ENCODE peak calls at places on chromosomes 12 and 14, in five cellular contexts. D is NCI-H1105 treated with DMSO at 0.1 percent for 48 hours, R is SW 1271, Y is AG08396, E is right atrium auricular region. J is an unnamed sample.

GRCh38 chr14:36721877-36722276 is 60.2 kb downstream of the PAX9 start:
- DNase-seq in D (no peak), R (no peak), Y (no peak), E (no peak), J (no peak)

GRCh38 chr12:94175763-94176660 is 27.6 kb downstream of the PLXNC1 start:
- DNase-seq in D (no peak), R (no peak), Y (no peak), E (no peak), J (no peak)

GRCh38 chr12:88782357-88782756 is 202.1 kb upstream of the KITLG start:
- DNase-seq in D (no peak), R (no peak), Y (no peak), E (no peak), J (no peak)

GRCh38 chr14:75334191-75335051 is 55.8 kb downstream of the FOS start:
- DNase-seq in D (no peak), R (no peak), Y (no peak), E (peak), J (no peak)

GRCh38 chr12:49161092-49161795 is 27.6 kb downstream of the TUBA1A start:
- DNase-seq in D (no peak), R (no peak), Y (no peak), E (no peak), J (no peak)

GRCh38 chr12:69999561-69999960 is 174.5 kb downstream of the MYRFL start:
- DNase-seq in D (no peak), R (no peak), Y (no peak), E (no peak), J (no peak)

GRCh38 chr12:57744194-57744776 is 554 bp upstream of the TSPAN31 start:
- DNase-seq in D (no peak), R (no peak), Y (peak), E (peak), J (peak)

GRCh38 chr14:36245223-36245622 is 68.7 kb upstream of the PTCSC3 start:
- DNase-seq in D (no peak), R (no peak), Y (no peak), E (no peak), J (no peak)

GRCh38 chr14:85090681-85091080 is 439.3 kb upstream of the FLRT2 start:
- DNase-seq in D (no peak), R (no peak), Y (no peak), E (no peak), J (no peak)

GRCh38 chr12:32533971-32534590 is 134.7 kb downstream of the FGD4 start:
- DNase-seq in D (no peak), R (peak), Y (peak), E (peak), J (peak)

GRCh38 chr12:116916714-116917114 is 6.0 kb downstream of the FBXW8 start:
- DNase-seq in D (no peak), R (no peak), Y (peak), E (no peak), J (no peak)

GRCh38 chr12:3667485-3667884 is 85.4 kb downstream of the CRACR2A start:
- DNase-seq in D (no peak), R (no peak), Y (no peak), E (peak), J (peak)

GRCh38 chr12:121793836-121794531 is 496 bp upstream of the RHOF start:
- DNase-seq in D (peak), R (peak), Y (peak), E (peak), J (peak)

GRCh38 chr12:123024819-123025391 is 44.4 kb downstream of the ARL6IP4 start:
- DNase-seq in D (no peak), R (no peak), Y (no peak), E (no peak), J (no peak)

GRCh38 chr12:117875652-117876491 is 92.9 kb downstream of the KSR2 start:
- DNase-seq in D (peak), R (no peak), Y (peak), E (no peak), J (no peak)

GRCh38 chr12:52149651-52150241 is 42.1 kb downstream of the KRT80 start:
- DNase-seq in D (no peak), R (no peak), Y (no peak), E (no peak), J (no peak)

GRCh38 chr12:113090740-113091139 is 34.2 kb downstream of the DTX1 start:
- DNase-seq in D (no peak), R (no peak), Y (no peak), E (no peak), J (no peak)

GRCh38 chr12:78871566-78871965 is 7.0 kb downstream of the SYT1 start:
- DNase-seq in D (no peak), R (no peak), Y (no peak), E (no peak), J (no peak)

GRCh38 chr14:61678966-61679365 is 16.3 kb upstream of the HIF1A start:
- DNase-seq in D (no peak), R (no peak), Y (no peak), E (no peak), J (no peak)

GRCh38 chr12:69988601-69989194 is 163.7 kb downstream of the MYRFL start:
- DNase-seq in D (no peak), R (no peak), Y (no peak), E (no peak), J (no peak)

GRCh38 chr14:33685026-33685425 is 265.8 kb downstream of the EGLN3 start:
- DNase-seq in D (no peak), R (no peak), Y (no peak), E (no peak), J (no peak)

GRCh38 chr12:53938276-53939140 is at the start of gene HOXC13:
- DNase-seq in D (peak), R (peak), Y (peak), E (no peak), J (no peak)

GRCh38 chr12:59182660-59183455 is 262.6 kb upstream of the LRIG3 start:
- DNase-seq in D (no peak), R (no peak), Y (no peak), E (no peak), J (no peak)

GRCh38 chr12:96246926-96247566 is 52.9 kb downstream of the ELK3 start:
- DNase-seq in D (no peak), R (no peak), Y (no peak), E (peak), J (peak)

GRCh38 chr14:31418440-31418839 is 1.9 kb downstream of the HEATR5A start:
- DNase-seq in D (no peak), R (no peak), Y (no peak), E (no peak), J (no peak)

GRCh38 chr12:123744836-123745235 is 17.3 kb upstream of the DNAH10 start:
- DNase-seq in D (no peak), R (no peak), Y (no peak), E (no peak), J (no peak)

GRCh38 chr12:23757541-23757962 is 191.9 kb downstream of the SOX5 start:
- DNase-seq in D (peak), R (no peak), Y (no peak), E (no peak), J (no peak)

GRCh38 chr12:59619461-59620240 is 23.8 kb downstream of the SLC16A7 start:
- DNase-seq in D (no peak), R (no peak), Y (no peak), E (no peak), J (no peak)

GRCh38 chr14:88866305-88866704 is 41.9 kb downstream of the TTC8 start:
- DNase-seq in D (no peak), R (no peak), Y (peak), E (no peak), J (no peak)

GRCh38 chr12:45587877-45588530 is 141.5 kb upstream of the ARID2 start:
- DNase-seq in D (no peak), R (no peak), Y (no peak), E (no peak), J (no peak)

GRCh38 chr12:6620137-6620884 is 13.1 kb upstream of the CHD4 start:
- DNase-seq in D (no peak), R (no peak), Y (no peak), E (no peak), J (no peak)

J was measured in coronary artery.